ENCODE peak calls at places on chromosomes 3 and 15, in four cellular contexts. H, T, Y and I are unnamed samples.

GRCh38 chr3:87167634-87168456 is 59.3 kb upstream of the CHMP2B start:
- DNase-seq in H (no peak), T (peak), Y (no peak), I (no peak)

GRCh38 chr15:63473999-63474809 is 30.2 kb upstream of the USP3 start:
- DNase-seq in H (no peak), T (peak), Y (no peak), I (no peak)

GRCh38 chr3:57397175-57398026 is 104.9 kb upstream of the ASB14 start:
- DNase-seq in H (no peak), T (peak), Y (peak), I (peak)

GRCh38 chr3:172687501-172687900 is 23.4 kb downstream of the NCEH1 start:
- DNase-seq in H (no peak), T (no peak), Y (no peak), I (no peak)

GRCh38 chr3:49813497-49814174 is at the start of gene UBA7:
- DNase-seq in H (no peak), T (peak), Y (no peak), I (no peak)

GRCh38 chr15:35522061-35522460 is 23.9 kb downstream of the DPH6 start:
- DNase-seq in H (no peak), T (no peak), Y (no peak), I (no peak)

GRCh38 chr15:90456236-90456635 is 68.2 kb downstream of the IQGAP1 start:
- DNase-seq in H (no peak), T (no peak), Y (no peak), I (no peak)

GRCh38 chr3:146550743-146551510 is 6.5 kb upstream of the PLSCR1 start:
- DNase-seq in H (no peak), T (peak), Y (no peak), I (no peak)

GRCh38 chr15:66704019-66704782 is 2.2 kb downstream of the SMAD6 start:
- DNase-seq in H (no peak), T (no peak), Y (no peak), I (no peak)

GRCh38 chr15:68479870-68480269 is 47.9 kb upstream of the ITGA11 start:
- DNase-seq in H (no peak), T (no peak), Y (no peak), I (no peak)

GRCh38 chr15:80489030-80489594 is 84.9 kb downstream of the ARNT2 start:
- DNase-seq in H (no peak), T (no peak), Y (no peak), I (no peak)

GRCh38 chr15:61034793-61035710 is 194.1 kb downstream of the RORA start:
- DNase-seq in H (no peak), T (no peak), Y (no peak), I (no peak)